ENCODE peak calls at places on chromosomes 4 and X, in four cellular contexts. E is breast epithelium, J is cardiac muscle cell, L is PC-3. V is an unnamed sample. For H3K4me1, the result is how much of the 10 kb centered on the place peaks cover.

GRCh38 chrX:47743504-47743903 is 84.5 kb upstream of the UXT start:
- DNase-seq in E (no peak), J (no peak), L (no peak), V (no peak)

GRCh38 chrX:153935326-153935851 is 552 bp upstream of the NAA10 start:
- DNase-seq in E (no peak), J (no peak), L (no peak), V (no peak)

GRCh38 chrX:56790778-56791177 is 61.7 kb downstream of the NBDY start:
- DNase-seq in E (no peak), J (no peak), L (no peak), V (no peak)

GRCh38 chr4:139912423-139912822 is 241.6 kb downstream of the MAML3 start:
- DNase-seq in E (no peak), J (no peak), L (no peak), V (no peak)

GRCh38 chr4:24642941-24643628 is 58.7 kb upstream of the DHX15 start:
- DNase-seq in E (no peak), J (no peak), L (peak), V (no peak)

GRCh38 chr4:123816462-123816861 is 419.9 kb downstream of the SPRY1 start:
- DNase-seq in E (no peak), J (no peak), L (no peak), V (no peak)

GRCh38 chr4:124203613-124204284 is 508.8 kb downstream of the ANKRD50 start:
- DNase-seq in E (no peak), J (no peak), L (peak), V (no peak)

GRCh38 chr4:24745172-24745895 is 50.0 kb upstream of the SOD3 start:
- DNase-seq in E (no peak), J (no peak), L (no peak), V (no peak)

GRCh38 chr4:142845293-142846070 is 619 bp downstream of the INPP4B start:
- DNase-seq in E (no peak), J (peak), L (peak), V (no peak)

GRCh38 chr4:108902769-108903168 is 139.9 kb upstream of the ETNPPL start:
- DNase-seq in E (no peak), J (no peak), L (no peak), V (no peak)

GRCh38 chr4:3486556-3487270 is 23.6 kb downstream of the DOK7 start:
- DNase-seq in E (no peak), J (peak), L (no peak), V (no peak)

GRCh38 chr4:98030059-98030458 is 113.2 kb downstream of the STPG2 start:
- DNase-seq in E (no peak), J (no peak), L (no peak), V (no peak)

GRCh38 chr4:153521995-153522799 is 56.0 kb downstream of the TMEM131L start:
- DNase-seq in E (no peak), J (no peak), L (no peak), V (no peak)

GRCh38 chr4:153520871-153521329 is 54.7 kb downstream of the TMEM131L start:
- DNase-seq in E (no peak), J (no peak), L (no peak), V (no peak)

GRCh38 chr4:153522800-153523089 is 56.6 kb downstream of the TMEM131L start:
- DNase-seq in E (no peak), J (no peak), L (no peak), V (no peak)

GRCh38 chr4:153520227-153520626 is 54.1 kb downstream of the TMEM131L start:
- DNase-seq in E (no peak), J (no peak), L (no peak), V (no peak)

DNA sequence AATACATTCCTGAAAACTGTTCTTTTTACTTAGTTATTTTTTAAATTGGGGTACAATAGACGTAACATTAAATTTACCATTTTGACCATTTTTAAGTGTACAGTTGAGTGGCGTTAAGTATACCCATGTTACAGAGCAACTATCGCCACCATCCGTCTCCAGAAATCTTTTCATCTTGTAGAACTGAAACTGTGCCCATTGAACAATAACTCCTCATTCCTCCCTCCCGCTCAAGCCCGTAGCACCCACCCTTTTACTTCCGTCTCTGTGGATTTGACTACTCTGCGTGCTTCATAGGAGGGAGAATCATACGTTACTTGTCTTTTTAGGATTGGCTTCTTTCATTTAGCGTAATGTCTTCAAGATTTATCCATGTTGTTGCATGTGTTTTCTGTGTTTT is 55.3 kb downstream of the TMEM131L start:
- DNase-seq in E (no peak), J (no peak), L (no peak), V (no peak)
- TF ChIP-seq CTCF in E (no peak), J (no peak), L (no peak), V (no peak)

DNA sequence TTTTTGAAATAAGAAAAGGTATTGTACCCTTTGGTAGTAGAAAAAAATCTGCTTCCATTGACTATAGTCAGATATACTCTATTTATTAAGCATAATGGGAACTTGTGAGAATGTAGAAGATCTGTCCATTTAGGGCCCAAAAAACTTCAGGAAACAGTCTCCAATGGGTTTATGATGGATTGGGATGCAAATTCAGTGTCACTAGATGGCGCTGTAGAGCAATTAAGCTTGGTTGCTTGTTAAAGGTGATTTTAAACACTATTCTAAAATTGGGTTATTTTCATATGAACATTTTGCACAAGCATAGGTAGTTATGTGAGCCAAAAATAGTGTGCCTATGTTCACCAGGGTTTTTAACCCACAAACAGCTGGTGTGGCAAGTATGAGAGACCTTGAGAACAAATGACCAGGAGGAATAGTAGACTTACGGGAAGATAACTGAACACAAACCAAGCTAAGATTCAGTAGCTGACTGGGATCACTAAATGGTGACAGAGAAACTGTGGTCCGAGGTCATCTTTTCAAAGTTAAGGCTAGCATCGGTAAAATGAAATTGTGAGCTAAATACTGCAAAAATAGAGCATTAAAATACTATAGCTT is 80.3 kb upstream of the LSM6 start:
- DNase-seq in E (no peak), J (peak), L (peak), V (no peak)
- H3K4me3 ChIP-seq in E (no peak), J (no peak), L (no peak), V (no peak)

GRCh38 chr4:121459056-121459455 is 78.2 kb upstream of the QRFPR start:
- DNase-seq in E (no peak), J (no peak), L (no peak), V (no peak)

GRCh38 chr4:121457278-121457875 is 76.6 kb upstream of the QRFPR start:
- DNase-seq in E (no peak), J (peak), L (no peak), V (no peak)

GRCh38 chr4:121455285-121455684 is 74.5 kb upstream of the QRFPR start:
- DNase-seq in E (no peak), J (peak), L (no peak), V (no peak)

GRCh38 chr4:121451310-121451709 is 70.5 kb upstream of the QRFPR start:
- DNase-seq in E (no peak), J (no peak), L (no peak), V (no peak)

DNA sequence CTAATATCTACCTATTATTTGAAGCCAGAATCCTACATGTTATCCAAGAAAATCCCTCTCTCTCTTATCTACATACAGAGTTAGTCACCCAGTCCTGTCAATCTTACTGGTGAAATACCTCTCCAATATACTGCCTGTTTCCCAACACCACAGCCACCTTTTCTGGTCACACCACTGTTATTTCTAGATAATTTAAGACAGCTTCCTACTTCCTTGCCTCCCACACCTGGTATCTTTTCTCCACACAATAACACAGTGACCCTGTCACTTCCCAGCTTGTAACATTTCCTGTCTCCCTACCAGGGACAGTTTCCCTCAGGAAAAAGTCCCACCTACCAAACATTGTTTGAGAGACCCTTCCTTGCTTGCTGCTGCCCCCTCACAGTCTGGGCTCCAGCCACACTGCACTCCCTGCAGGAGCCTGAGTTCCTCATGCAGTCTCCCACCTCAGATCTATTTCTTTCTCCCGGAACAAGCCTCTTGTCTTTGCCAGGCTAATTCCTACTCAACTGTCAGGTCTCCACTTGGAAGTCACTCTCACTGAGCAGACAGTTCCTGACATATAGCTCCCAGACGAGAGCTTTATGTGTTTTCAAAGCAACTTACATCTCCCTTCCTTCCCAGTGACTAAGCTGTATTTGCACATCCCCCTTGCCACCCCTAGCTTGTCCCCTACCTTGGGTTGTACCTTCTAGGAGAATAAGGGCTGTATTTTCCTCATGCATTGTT is 73.6 kb upstream of the QRFPR start:
- DNase-seq in E (no peak), J (peak), L (no peak), V (no peak)
- H3K4me1 ChIP-seq in E (under half), J (under half), L (under half), V (under half)

GRCh38 chrX:143788265-143788664 is 67.7 kb upstream of the SPANXN2 start:
- DNase-seq in E (no peak), J (peak), L (peak), V (no peak)
- TF ChIP-seq CTCF in E (no peak), J (peak), L (peak), V (no peak)

DNA sequence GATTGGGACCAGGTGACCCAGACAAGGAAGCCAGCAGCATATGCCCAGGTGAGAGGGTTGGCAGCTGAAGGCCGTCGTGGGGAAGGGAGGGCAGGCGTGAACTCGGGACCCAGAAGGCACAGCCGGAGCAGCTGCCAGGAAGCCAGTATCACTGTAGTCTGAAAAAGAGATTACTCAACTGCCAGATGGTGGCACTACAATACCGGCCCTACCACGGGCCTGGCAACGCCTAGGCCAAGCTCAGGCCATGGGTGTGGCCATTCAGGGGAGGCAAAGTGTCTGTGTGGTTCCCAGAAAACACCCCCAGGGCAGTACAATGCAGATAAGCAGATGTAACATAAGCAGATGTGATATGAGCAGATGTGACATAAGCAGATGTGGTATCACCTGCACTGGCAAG is 236.0 kb downstream of the AFAP1 start:
- DNase-seq in E (no peak), J (no peak), L (peak), V (no peak)
- H3K4me3 ChIP-seq in E (no peak), J (no peak), L (no peak), V (no peak)

V was measured in gastrocnemius medialis.